ENCODE peak calls at places on chromosomes 7 and 10, in seven cellular contexts. B, N, F, Y, V, D and P are unnamed samples.
A peak's percentile ranks its signal among the peaks of the same experiment; 100 is the strongest.

GRCh38 chr7:100706672-100707311 is 871 bp downstream of the POP7 start:
- DNase-seq in D (no peak), V (no peak), B (no peak), N (no peak), F (no peak), Y (no peak), P (no peak)

GRCh38 chr10:110176122-110176521 is 31.3 kb upstream of the MXI1 start:
- DNase-seq in V (no peak), N (no peak), Y (no peak), B (no peak), D (no peak), F (no peak), P (no peak)

GRCh38 chr7:139733751-139734150 is 44.0 kb downstream of the HIPK2 start:
- DNase-seq in F (no peak), V (no peak), D (no peak), N (no peak), Y (no peak), B (no peak), P (no peak)

GRCh38 chr7:80614911-80615310 is 23.5 kb upstream of the CD36 start:
- DNase-seq in B (no peak), F (peak; percentile 57), N (no peak), Y (no peak), V (no peak), D (no peak), P (no peak)

GRCh38 chr10:89475567-89475966 is 59.8 kb downstream of the SLC16A12 start:
- DNase-seq in V (no peak), F (no peak), B (no peak), Y (no peak), N (no peak), D (no peak), P (no peak)

GRCh38 chr7:132402096-132402495 is 174.2 kb downstream of the PLXNA4 start:
- DNase-seq in N (no peak), V (no peak), F (no peak), B (no peak), D (no peak), Y (no peak), P (no peak)

GRCh38 chr10:43574035-43574892 is at the start of gene ZNF239:
- DNase-seq in D (peak; percentile 81), F (peak; percentile 91), B (peak; percentile 79), N (peak; percentile 6), Y (peak; percentile 61), V (peak; percentile 76), P (peak; percentile 75)

GRCh38 chr7:105829681-105830322 is 46.6 kb downstream of the ATXN7L1 start:
- DNase-seq in F (peak; percentile 56), N (no peak), V (no peak), B (no peak), D (no peak), Y (no peak), P (no peak)

GRCh38 chr10:110530131-110530831 is 32.6 kb downstream of the DUSP5 start:
- DNase-seq in F (peak; percentile 83), Y (no peak), B (no peak), D (peak; percentile 28), N (peak; percentile 52), V (no peak), P (no peak)

GRCh38 chr10:91596821-91597396 is 36.0 kb downstream of the PPP1R3C start:
- DNase-seq in N (no peak), B (no peak), Y (no peak), F (peak; percentile 27), V (no peak), D (no peak), P (peak; percentile 22)